ENCODE peak calls at places on chromosomes 11 and 22, in four cellular contexts. X is gastrocnemius medialis, F is right lobe of liver, C is mammary epithelial cell. P is an unnamed sample.

GRCh38 chr11:86740628-86741488 is 59.5 kb upstream of the PRSS23 start:
- DNase-seq in C (peak; percentile 88), X (peak; percentile 54), F (peak; percentile 39), P (no peak)

GRCh38 chr11:76348348-76348747 is 32.6 kb downstream of the THAP12 start:
- DNase-seq in X (no peak), C (no peak), F (no peak), P (no peak)

GRCh38 chr22:24319451-24319850 is 48.8 kb downstream of the SPECC1L start:
- DNase-seq in C (no peak), X (no peak), F (no peak), P (no peak)

GRCh38 chr22:36853407-36854099 is 7.3 kb upstream of the NCF4 start:
- DNase-seq in X (peak; percentile 39), F (peak; percentile 75), C (no peak), P (peak; percentile 46)

GRCh38 chr11:133934599-133935550 is 21.9 kb downstream of the IGSF9B start:
- DNase-seq in F (no peak), C (peak; percentile 92), X (no peak), P (no peak)

GRCh38 chr22:37529652-37530345 is 10.6 kb upstream of the CARD10 start:
- DNase-seq in C (no peak), F (no peak), X (no peak), P (no peak)

GRCh38 chr22:27720860-27721259 is 80.7 kb downstream of the MN1 start:
- DNase-seq in X (peak; percentile 79), C (no peak), F (no peak), P (no peak)

GRCh38 chr11:74397531-74398243 is 546 bp downstream of the PGM2L1 start:
- DNase-seq in X (peak; percentile 18), F (no peak), C (peak; percentile 75), P (peak; percentile 13)

GRCh38 chr11:113332638-113333329 is 18.4 kb downstream of the TTC12 start:
- DNase-seq in C (no peak), F (no peak), X (no peak), P (no peak)

GRCh38 chr11:10488121-10488580 is 33.1 kb downstream of the AMPD3 start:
- DNase-seq in C (peak; percentile 84), X (no peak), F (no peak), P (no peak)

GRCh38 chr11:93251922-93252321 is 54.1 kb upstream of the SLC36A4 start:
- DNase-seq in X (no peak), C (no peak), F (no peak), P (no peak)

GRCh38 chr22:36238348-36239149 is 778 bp downstream of the APOL2 start:
- DNase-seq in X (peak; percentile 43), C (no peak), F (no peak), P (no peak)

GRCh38 chr22:28183078-28183870 is 264.2 kb upstream of the PITPNB start:
- DNase-seq in C (no peak), F (no peak), X (no peak), P (no peak)

GRCh38 chr11:2113776-2114175 is 25.4 kb downstream of the IGF2 start:
- DNase-seq in C (no peak), F (no peak), X (no peak), P (no peak)

GRCh38 chr11:66705587-66706335 is 23.3 kb downstream of the SPTBN2 start:
- DNase-seq in X (no peak), C (no peak), F (no peak), P (no peak)

GRCh38 chr11:2929880-2930704 is 872 bp upstream of the PHLDA2 start:
- DNase-seq in C (peak; percentile 69), X (no peak), F (peak; percentile 73), P (no peak)

GRCh38 chr11:71334191-71334590 is 81.8 kb upstream of the SHANK2 start:
- DNase-seq in X (no peak), C (no peak), F (no peak), P (no peak)

GRCh38 chr11:1779034-1779805 is 15.5 kb upstream of the CTSD start:
- DNase-seq in C (no peak), X (no peak), F (no peak), P (no peak)

GRCh38 chr11:61904539-61905048 is 12.8 kb downstream of the RAB3IL1 start:
- DNase-seq in F (peak; percentile 88), C (no peak), X (no peak), P (no peak)

GRCh38 chr11:61903845-61904244 is 12.5 kb upstream of the FADS3 start:
- DNase-seq in C (no peak), F (no peak), X (no peak), P (no peak)

GRCh38 chr11:61901353-61901858 is 10.1 kb upstream of the FADS3 start:
- DNase-seq in F (no peak), C (no peak), X (no peak), P (no peak)

GRCh38 chr11:61900251-61900650 is 8.9 kb upstream of the FADS3 start:
- DNase-seq in X (no peak), F (no peak), C (no peak), P (no peak)

DNA sequence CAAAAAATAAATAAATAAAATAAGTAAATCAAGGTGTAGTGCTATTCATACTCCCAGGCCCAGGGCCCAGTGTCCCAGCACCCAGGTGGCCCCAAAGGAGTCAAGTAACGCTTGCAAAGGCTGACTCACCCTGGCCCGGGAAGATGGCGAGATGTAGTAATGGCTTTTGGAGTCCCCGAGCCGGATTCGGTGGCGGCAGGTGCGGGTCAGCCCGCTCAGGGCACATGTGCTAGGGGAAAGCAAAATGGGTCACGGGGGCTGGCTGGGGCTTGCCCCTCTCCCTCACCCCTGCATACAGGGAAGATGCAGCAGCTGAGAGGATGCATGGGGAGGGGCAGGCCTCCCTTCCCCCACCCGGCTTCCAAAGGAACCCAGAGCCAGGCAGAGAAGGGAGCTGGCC is 11.0 kb upstream of the FADS3 start:
- DNase-seq in X (no peak), F (no peak), C (no peak), P (no peak)
- TF ChIP-seq CTCF in X (no peak), F (no peak), C (no peak), P (no peak)

DNA sequence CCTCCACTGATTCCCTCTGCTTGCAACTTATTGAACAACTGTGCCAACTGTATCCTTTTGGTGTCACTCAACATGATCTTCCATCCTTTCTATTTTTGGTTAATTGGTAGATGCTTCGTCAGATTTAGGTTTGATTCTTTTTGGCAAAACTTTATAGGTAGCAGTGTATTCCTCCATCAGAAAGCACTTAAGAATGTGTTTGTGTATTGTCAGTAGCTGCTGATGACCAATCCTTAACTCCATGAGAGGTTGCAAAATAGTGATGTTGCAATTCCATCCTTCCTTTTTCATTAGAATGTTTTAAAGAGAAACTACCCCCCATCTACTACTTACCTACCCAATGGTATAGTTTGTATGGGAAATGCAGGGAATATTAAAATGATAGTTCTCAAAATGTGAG is 22.1 kb downstream of the FAM76B start:
- DNase-seq in X (no peak), F (no peak), C (peak; percentile 71), P (no peak)
- TF ChIP-seq CTCF in X (no peak), F (no peak), C (no peak), P (no peak)

GRCh38 chr11:91778758-91779157 is 445.9 kb upstream of the FAT3 start:
- DNase-seq in F (no peak), X (no peak), C (no peak), P (no peak)

GRCh38 chr11:91768783-91769182 is 455.8 kb upstream of the FAT3 start:
- DNase-seq in X (no peak), F (no peak), C (no peak), P (no peak)

GRCh38 chr11:91776660-91777059 is 448.0 kb upstream of the FAT3 start:
- DNase-seq in F (no peak), X (no peak), C (no peak), P (no peak)

DNA sequence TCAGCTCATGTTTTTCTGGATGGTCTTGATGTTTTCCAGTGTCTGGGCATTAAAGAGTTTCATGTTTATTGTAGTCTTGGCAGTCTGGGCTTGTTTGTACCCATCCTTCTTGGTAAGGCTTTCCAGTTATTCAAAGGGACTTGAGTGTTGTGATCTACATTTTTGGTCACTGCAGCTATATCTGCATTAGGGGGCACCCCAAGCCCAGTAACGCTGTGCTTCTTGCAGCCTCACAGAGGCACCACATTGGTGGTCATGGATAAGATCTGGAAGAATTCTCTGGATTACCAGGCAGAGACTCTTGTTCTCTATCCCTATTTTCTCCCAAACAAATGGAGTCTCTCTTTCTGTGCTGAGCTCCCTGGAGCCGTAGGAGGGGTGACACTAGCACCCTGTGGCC is 451.5 kb upstream of the FAT3 start:
- DNase-seq in X (no peak), F (peak; percentile 26), C (no peak), P (no peak)
- TF ChIP-seq CTCF in X (no peak), F (peak; percentile 30), C (no peak), P (peak; percentile 37)

GRCh38 chr11:121063728-121064127 is 37.3 kb upstream of the TECTA start:
- DNase-seq in F (no peak), X (no peak), C (no peak), P (no peak)
- TF ChIP-seq CTCF in F (peak; percentile 33), X (no peak), C (peak; percentile 46), P (peak; percentile 41)

GRCh38 chr11:123065634-123066033 is 3.7 kb upstream of the HSPA8 start:
- DNase-seq in F (no peak), C (no peak), X (no peak), P (no peak)

GRCh38 chr11:123063396-123064267 is 1.7 kb upstream of the HSPA8 start:
- DNase-seq in F (peak; percentile 33), X (peak; percentile 65), C (peak; percentile 60), P (no peak)

GRCh38 chr11:123062892-123063395 is 1.0 kb upstream of the HSPA8 start:
- DNase-seq in C (no peak), X (no peak), F (no peak), P (no peak)

GRCh38 chr11:123062158-123062891 is 389 bp upstream of the HSPA8 start:
- DNase-seq in F (peak; percentile 99), X (peak; percentile 99), C (peak; percentile 100), P (peak; percentile 98)

DNA sequence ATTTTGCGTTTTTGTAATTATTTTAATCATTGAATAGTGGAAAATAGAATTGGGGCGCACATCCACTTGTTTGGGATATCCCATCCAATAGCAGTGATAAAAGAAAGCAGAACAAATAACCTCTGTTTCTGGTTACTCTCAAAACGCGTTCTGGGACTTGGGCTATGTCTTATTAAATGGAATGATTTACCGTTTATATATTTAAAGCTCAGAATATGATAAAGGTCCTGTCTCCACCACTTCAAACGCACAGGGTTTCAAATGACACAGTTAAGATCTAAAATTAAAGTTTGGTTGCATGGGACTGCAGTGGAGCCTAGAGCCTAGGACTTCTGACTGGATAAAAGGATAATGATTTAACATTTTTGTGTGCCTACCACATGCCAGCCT is 2.3 kb upstream of the HSPA8 start:
- DNase-seq in C (no peak), F (no peak), X (no peak), P (no peak)
- TF ChIP-seq CTCF in C (no peak), F (no peak), X (no peak), P (no peak)

GRCh38 chr22:40654522-40655167 is 18.1 kb upstream of the MRTFA start:
- DNase-seq in X (peak; percentile 80), C (peak; percentile 62), F (peak; percentile 56), P (no peak)
- TF ChIP-seq CTCF in X (peak; percentile 28), C (peak; percentile 37), F (peak; percentile 53), P (no peak)